ENCODE peak calls at places on chromosome 22, in four cellular contexts. X, G, N and V are unnamed samples.

GRCh38 chr22:40666151-40666848 is 13.0 kb upstream of the MCHR1 start:
- DNase-seq in X (no peak), G (peak), N (no peak), V (no peak)

GRCh38 chr22:19673660-19674059 is 40.6 kb upstream of the SEPTIN5 start:
- DNase-seq in X (no peak), G (no peak), N (no peak), V (no peak)

GRCh38 chr22:37741312-37741795 is 44.5 kb downstream of the TRIOBP start:
- DNase-seq in X (peak), G (peak), N (peak), V (peak)

GRCh38 chr22:48757581-48757980 is 1070.1 kb downstream of the BRD1 start:
- DNase-seq in X (no peak), G (no peak), N (peak), V (peak)

GRCh38 chr22:44671742-44672141 is 30.3 kb upstream of the PRR5 start:
- DNase-seq in X (no peak), G (peak), N (no peak), V (no peak)

GRCh38 chr22:44085743-44086741 is 61.9 kb downstream of the PARVB start:
- DNase-seq in X (peak), G (peak), N (no peak), V (no peak)

GRCh38 chr22:42985541-42985925 is 29.4 kb downstream of the PACSIN2 start:
- DNase-seq in X (no peak), G (no peak), N (no peak), V (no peak)

GRCh38 chr22:48744283-48744641 is 1083.4 kb downstream of the BRD1 start:
- DNase-seq in X (no peak), G (no peak), N (no peak), V (peak)

GRCh38 chr22:45067731-45068130 is 57.9 kb upstream of the PHF21B start:
- DNase-seq in X (no peak), G (no peak), N (no peak), V (no peak)

GRCh38 chr22:27454807-27455450 is 346.6 kb downstream of the MN1 start:
- DNase-seq in X (no peak), G (no peak), N (no peak), V (no peak)

GRCh38 chr22:20519558-20519957 is 12.1 kb downstream of the MED15 start:
- DNase-seq in X (no peak), G (no peak), N (no peak), V (no peak)

GRCh38 chr22:38941488-38941987 is 15.9 kb upstream of the APOBEC3A start:
- DNase-seq in X (no peak), G (no peak), N (no peak), V (no peak)

GRCh38 chr22:42069801-42070516 is 653 bp downstream of the NAGA start:
- DNase-seq in X (no peak), G (no peak), N (no peak), V (no peak)

GRCh38 chr22:23856721-23857605 is 712 bp upstream of the SLC2A11 start:
- DNase-seq in X (peak), G (peak), N (no peak), V (no peak)

GRCh38 chr22:23862103-23862502 is 4.4 kb downstream of the SLC2A11 start:
- DNase-seq in X (peak), G (peak), N (no peak), V (no peak)

GRCh38 chr22:23857606-23858483 is at the start of gene SLC2A11:
- DNase-seq in X (peak), G (peak), N (peak), V (peak)

GRCh38 chr22:23859201-23859600 is 1.5 kb downstream of the SLC2A11 start:
- DNase-seq in X (no peak), G (no peak), N (no peak), V (no peak)

DNA sequence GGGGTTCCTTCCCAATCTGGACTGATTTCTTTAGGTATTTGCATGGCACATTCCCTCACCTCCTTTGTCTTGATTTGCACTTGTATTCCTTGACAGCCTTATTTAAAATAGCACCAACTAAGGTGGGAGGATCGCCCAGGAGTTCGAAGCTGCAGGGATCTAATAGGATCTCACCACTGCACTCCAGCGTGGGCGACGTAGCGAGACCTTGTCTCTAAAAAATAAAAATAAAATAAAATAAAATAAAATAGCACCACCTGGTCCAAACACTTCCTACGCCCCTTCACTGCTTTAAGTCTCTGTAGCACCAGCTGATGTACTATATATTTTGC is 775 bp downstream of the SLC2A11 start:
- DNase-seq in X (no peak), G (no peak), N (no peak), V (no peak)
- TF ChIP-seq CTCF in X (no peak), G (no peak), N (no peak), V (no peak)

GRCh38 chr22:17201285-17201945 is 17.8 kb downstream of the ADA2 start:
- DNase-seq in X (no peak), G (peak), N (no peak), V (no peak)

DNA sequence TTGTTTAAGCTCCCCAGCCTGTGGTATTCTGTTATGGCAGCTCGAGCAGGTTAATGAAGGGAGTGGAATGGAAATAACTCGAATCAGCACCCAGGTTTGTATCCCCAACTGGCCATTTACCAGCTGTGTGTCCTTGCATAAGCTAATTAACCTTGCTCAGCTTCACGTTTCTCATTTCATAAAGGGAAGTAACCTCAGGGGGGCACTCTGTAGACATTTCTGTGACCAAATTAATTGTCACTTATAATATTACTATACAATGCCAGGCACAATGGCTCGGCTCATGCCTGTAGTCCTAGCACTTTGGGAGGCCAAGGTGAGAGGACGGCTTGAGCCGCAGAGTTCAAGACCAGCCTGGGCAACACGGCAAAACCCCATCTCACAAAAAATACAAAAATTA is 13.8 kb downstream of the ADA2 start:
- DNase-seq in X (no peak), G (no peak), N (no peak), V (no peak)
- TF ChIP-seq CTCF in X (no peak), G (no peak), N (no peak), V (no peak)

DNA sequence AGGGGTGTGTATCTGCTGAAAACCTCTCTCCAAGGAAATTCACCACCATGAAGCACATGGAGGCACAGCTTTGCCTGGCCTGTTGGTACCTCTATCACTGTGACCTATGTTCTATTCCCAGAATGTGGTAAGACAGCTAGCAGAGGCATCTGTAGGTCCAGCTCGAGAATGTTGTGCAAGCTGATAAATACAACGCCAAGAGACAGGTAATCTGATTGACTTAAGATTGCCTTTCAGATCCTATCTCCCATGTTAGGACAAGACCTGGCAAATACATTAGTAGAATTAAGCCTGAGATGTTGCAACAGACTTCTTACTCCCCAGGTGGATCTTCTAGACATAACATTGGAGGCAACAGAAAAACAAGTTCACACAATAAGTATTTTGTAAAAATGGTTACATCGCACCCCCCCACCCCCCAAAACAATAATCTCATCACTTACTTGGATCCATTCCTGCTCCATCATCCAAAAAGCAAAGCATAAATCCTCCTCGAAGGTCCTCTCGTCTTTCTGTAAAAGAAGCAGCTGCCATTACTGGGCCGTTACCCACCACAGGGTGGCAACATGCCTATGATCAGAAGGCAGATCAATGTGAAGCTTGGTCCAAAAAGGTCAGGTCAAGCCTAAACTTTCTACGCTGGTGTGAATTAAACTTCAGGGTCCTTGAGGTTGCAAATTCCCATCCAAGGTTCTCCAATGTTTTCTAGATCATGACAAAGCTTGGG is 18.5 kb downstream of the MORC2 start:
- DNase-seq in X (no peak), G (no peak), N (no peak), V (no peak)
- TF ChIP-seq CTCF in X (no peak), G (peak), N (no peak), V (no peak)

GRCh38 chr22:28911777-28912669 is 28.7 kb downstream of the ZNRF3 start:
- DNase-seq in X (peak), G (peak), N (no peak), V (no peak)

GRCh38 chr22:28917747-28918543 is 34.6 kb downstream of the ZNRF3 start:
- DNase-seq in X (peak), G (peak), N (no peak), V (no peak)

GRCh38 chr22:28911279-28911640 is 27.9 kb downstream of the ZNRF3 start:
- DNase-seq in X (no peak), G (no peak), N (no peak), V (no peak)

GRCh38 chr22:28920757-28921584 is 37.6 kb downstream of the ZNRF3 start:
- DNase-seq in X (no peak), G (no peak), N (no peak), V (no peak)

GRCh38 chr22:28915969-28916368 is 32.6 kb downstream of the ZNRF3 start:
- DNase-seq in X (no peak), G (no peak), N (no peak), V (no peak)
- TF ChIP-seq CTCF in X (no peak), G (no peak), N (no peak), V (no peak)

GRCh38 chr22:31871475-31871874 is 72.9 kb upstream of the YWHAH start:
- DNase-seq in X (no peak), G (no peak), N (no peak), V (no peak)

GRCh38 chr22:31874821-31875220 is 69.5 kb upstream of the YWHAH start:
- DNase-seq in X (no peak), G (no peak), N (no peak), V (no peak)

GRCh38 chr22:31870890-31871289 is 73.4 kb upstream of the YWHAH start:
- DNase-seq in X (peak), G (peak), N (no peak), V (no peak)

GRCh38 chr22:31876156-31877035 is 67.9 kb upstream of the YWHAH start:
- DNase-seq in X (no peak), G (no peak), N (no peak), V (no peak)

DNA sequence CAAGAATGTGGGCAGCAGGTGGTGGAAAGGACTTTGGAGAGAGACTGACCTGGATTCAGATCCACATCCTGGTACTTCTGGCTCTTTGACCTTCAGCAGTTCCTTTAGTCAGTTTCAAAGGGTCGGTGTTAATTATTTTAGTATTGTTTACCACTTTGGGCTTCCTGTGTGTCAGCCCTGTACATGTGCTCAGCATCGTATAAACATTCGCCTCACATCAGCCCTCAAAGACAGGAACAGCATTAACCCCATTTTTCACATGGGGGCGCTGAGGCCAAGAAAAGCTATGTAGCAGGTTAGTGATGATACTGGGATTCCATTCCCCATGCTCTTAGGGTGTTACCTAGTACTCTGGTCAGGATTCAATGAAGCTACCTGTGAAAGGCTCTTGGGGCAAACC is 72.1 kb upstream of the YWHAH start:
- DNase-seq in X (no peak), G (no peak), N (no peak), V (no peak)
- TF ChIP-seq CTCF in X (no peak), G (no peak), N (no peak), V (no peak)